ENCODE peak calls at places on chromosome 19, in ten cellular contexts. One of them, this sample, is unnamed.

GRCh38 chr19:41886761-41887710 is 4.1 kb downstream of the ARHGEF1 start:
- DNase-seq in islet precursor cell: no peak
- DNase-seq in stimulated activated naive CD8-positive, alpha-beta T cell treated with anti-CD3 and anti-CD28 coated beads, Interleukin-15, Interleukin-2, amounts not matched to agents 100 U/mL and 50 U/mL, for 24 hours: peak
- DNase-seq in stimulated activated CD8-positive, alpha-beta memory T cell treated with anti-CD3 and anti-CD28 coated beads, Interleukin-12 subunit alpha, Interleukin-12 subunit beta, amount 100 ng/mL, for 4 hours: peak
- DNase-seq in aorta: no peak
- DNase-seq in astrocyte: no peak
- DNase-seq in LoVo: no peak
- DNase-seq in NCI-H1417: no peak
- DNase-seq in GM20000: peak
- DNase-seq in T-cell: peak
- DNase-seq in this sample: no peak

GRCh38 chr19:15332311-15332996 is at the start of gene BRD4:
- DNase-seq in islet precursor cell: peak
- DNase-seq in stimulated activated naive CD8-positive, alpha-beta T cell treated with anti-CD3 and anti-CD28 coated beads, Interleukin-15, Interleukin-2, amounts not matched to agents 100 U/mL and 50 U/mL, for 24 hours: peak
- DNase-seq in stimulated activated CD8-positive, alpha-beta memory T cell treated with anti-CD3 and anti-CD28 coated beads, Interleukin-12 subunit alpha, Interleukin-12 subunit beta, amount 100 ng/mL, for 4 hours: peak
- DNase-seq in aorta: peak
- DNase-seq in astrocyte: no peak
- DNase-seq in LoVo: peak
- DNase-seq in NCI-H1417: peak
- DNase-seq in GM20000: peak
- DNase-seq in T-cell: peak
- DNase-seq in this sample: peak

GRCh38 chr19:54345938-54346386 is 7.0 kb upstream of the LILRA4 start:
- DNase-seq in islet precursor cell: no peak
- DNase-seq in stimulated activated naive CD8-positive, alpha-beta T cell treated with anti-CD3 and anti-CD28 coated beads, Interleukin-15, Interleukin-2, amounts not matched to agents 100 U/mL and 50 U/mL, for 24 hours: no peak
- DNase-seq in stimulated activated CD8-positive, alpha-beta memory T cell treated with anti-CD3 and anti-CD28 coated beads, Interleukin-12 subunit alpha, Interleukin-12 subunit beta, amount 100 ng/mL, for 4 hours: no peak
- DNase-seq in aorta: no peak
- DNase-seq in astrocyte: no peak
- DNase-seq in LoVo: no peak
- DNase-seq in NCI-H1417: no peak
- DNase-seq in GM20000: no peak
- DNase-seq in T-cell: no peak
- DNase-seq in this sample: no peak

GRCh38 chr19:39170398-39171231 is 26.1 kb upstream of the NCCRP1 start:
- DNase-seq in islet precursor cell: no peak
- DNase-seq in stimulated activated naive CD8-positive, alpha-beta T cell treated with anti-CD3 and anti-CD28 coated beads, Interleukin-15, Interleukin-2, amounts not matched to agents 100 U/mL and 50 U/mL, for 24 hours: no peak
- DNase-seq in stimulated activated CD8-positive, alpha-beta memory T cell treated with anti-CD3 and anti-CD28 coated beads, Interleukin-12 subunit alpha, Interleukin-12 subunit beta, amount 100 ng/mL, for 4 hours: no peak
- DNase-seq in aorta: no peak
- DNase-seq in astrocyte: no peak
- DNase-seq in LoVo: no peak
- DNase-seq in NCI-H1417: no peak
- DNase-seq in GM20000: no peak
- DNase-seq in T-cell: no peak
- DNase-seq in this sample: no peak

GRCh38 chr19:5893907-5894703 is 9.5 kb downstream of the NDUFA11 start:
- DNase-seq in islet precursor cell: no peak
- DNase-seq in stimulated activated naive CD8-positive, alpha-beta T cell treated with anti-CD3 and anti-CD28 coated beads, Interleukin-15, Interleukin-2, amounts not matched to agents 100 U/mL and 50 U/mL, for 24 hours: no peak
- DNase-seq in stimulated activated CD8-positive, alpha-beta memory T cell treated with anti-CD3 and anti-CD28 coated beads, Interleukin-12 subunit alpha, Interleukin-12 subunit beta, amount 100 ng/mL, for 4 hours: no peak
- DNase-seq in aorta: no peak
- DNase-seq in astrocyte: no peak
- DNase-seq in LoVo: no peak
- DNase-seq in NCI-H1417: no peak
- DNase-seq in GM20000: no peak
- DNase-seq in T-cell: no peak
- DNase-seq in this sample: no peak

GRCh38 chr19:56905616-56906015 is 65.1 kb upstream of the PEG3 start:
- DNase-seq in islet precursor cell: no peak
- DNase-seq in stimulated activated naive CD8-positive, alpha-beta T cell treated with anti-CD3 and anti-CD28 coated beads, Interleukin-15, Interleukin-2, amounts not matched to agents 100 U/mL and 50 U/mL, for 24 hours: no peak
- DNase-seq in stimulated activated CD8-positive, alpha-beta memory T cell treated with anti-CD3 and anti-CD28 coated beads, Interleukin-12 subunit alpha, Interleukin-12 subunit beta, amount 100 ng/mL, for 4 hours: no peak
- DNase-seq in aorta: no peak
- DNase-seq in astrocyte: no peak
- DNase-seq in LoVo: no peak
- DNase-seq in NCI-H1417: no peak
- DNase-seq in GM20000: no peak
- DNase-seq in T-cell: no peak
- DNase-seq in this sample: no peak

GRCh38 chr19:18762125-18763023 is 28.7 kb downstream of the COMP start:
- DNase-seq in islet precursor cell: no peak
- DNase-seq in stimulated activated naive CD8-positive, alpha-beta T cell treated with anti-CD3 and anti-CD28 coated beads, Interleukin-15, Interleukin-2, amounts not matched to agents 100 U/mL and 50 U/mL, for 24 hours: no peak
- DNase-seq in stimulated activated CD8-positive, alpha-beta memory T cell treated with anti-CD3 and anti-CD28 coated beads, Interleukin-12 subunit alpha, Interleukin-12 subunit beta, amount 100 ng/mL, for 4 hours: no peak
- DNase-seq in aorta: peak
- DNase-seq in astrocyte: peak
- DNase-seq in LoVo: peak
- DNase-seq in NCI-H1417: peak
- DNase-seq in GM20000: no peak
- DNase-seq in T-cell: no peak
- DNase-seq in this sample: peak

GRCh38 chr19:3721900-3722442 is 13.8 kb downstream of the TJP3 start:
- DNase-seq in islet precursor cell: no peak
- DNase-seq in stimulated activated naive CD8-positive, alpha-beta T cell treated with anti-CD3 and anti-CD28 coated beads, Interleukin-15, Interleukin-2, amounts not matched to agents 100 U/mL and 50 U/mL, for 24 hours: no peak
- DNase-seq in stimulated activated CD8-positive, alpha-beta memory T cell treated with anti-CD3 and anti-CD28 coated beads, Interleukin-12 subunit alpha, Interleukin-12 subunit beta, amount 100 ng/mL, for 4 hours: no peak
- DNase-seq in aorta: no peak
- DNase-seq in astrocyte: no peak
- DNase-seq in LoVo: no peak
- DNase-seq in NCI-H1417: peak
- DNase-seq in GM20000: peak
- DNase-seq in T-cell: no peak
- DNase-seq in this sample: no peak

GRCh38 chr19:30003862-30004261 is 61.8 kb downstream of the URI1 start:
- DNase-seq in islet precursor cell: no peak
- DNase-seq in stimulated activated naive CD8-positive, alpha-beta T cell treated with anti-CD3 and anti-CD28 coated beads, Interleukin-15, Interleukin-2, amounts not matched to agents 100 U/mL and 50 U/mL, for 24 hours: no peak
- DNase-seq in stimulated activated CD8-positive, alpha-beta memory T cell treated with anti-CD3 and anti-CD28 coated beads, Interleukin-12 subunit alpha, Interleukin-12 subunit beta, amount 100 ng/mL, for 4 hours: no peak
- DNase-seq in aorta: no peak
- DNase-seq in astrocyte: no peak
- DNase-seq in LoVo: no peak
- DNase-seq in NCI-H1417: peak
- DNase-seq in GM20000: no peak
- DNase-seq in T-cell: no peak
- DNase-seq in this sample: no peak

GRCh38 chr19:46022061-46022430 is 807 bp downstream of the PGLYRP1 start:
- DNase-seq in islet precursor cell: no peak
- DNase-seq in stimulated activated naive CD8-positive, alpha-beta T cell treated with anti-CD3 and anti-CD28 coated beads, Interleukin-15, Interleukin-2, amounts not matched to agents 100 U/mL and 50 U/mL, for 24 hours: no peak
- DNase-seq in stimulated activated CD8-positive, alpha-beta memory T cell treated with anti-CD3 and anti-CD28 coated beads, Interleukin-12 subunit alpha, Interleukin-12 subunit beta, amount 100 ng/mL, for 4 hours: no peak
- DNase-seq in aorta: peak
- DNase-seq in astrocyte: no peak
- DNase-seq in LoVo: no peak
- DNase-seq in NCI-H1417: no peak
- DNase-seq in GM20000: no peak
- DNase-seq in T-cell: no peak
- DNase-seq in this sample: no peak

GRCh38 chr19:42528354-42529247 is at the start of gene CEACAM1:
- DNase-seq in islet precursor cell: no peak
- DNase-seq in stimulated activated naive CD8-positive, alpha-beta T cell treated with anti-CD3 and anti-CD28 coated beads, Interleukin-15, Interleukin-2, amounts not matched to agents 100 U/mL and 50 U/mL, for 24 hours: peak
- DNase-seq in stimulated activated CD8-positive, alpha-beta memory T cell treated with anti-CD3 and anti-CD28 coated beads, Interleukin-12 subunit alpha, Interleukin-12 subunit beta, amount 100 ng/mL, for 4 hours: no peak
- DNase-seq in aorta: peak
- DNase-seq in astrocyte: no peak
- DNase-seq in LoVo: peak
- DNase-seq in NCI-H1417: peak
- DNase-seq in GM20000: peak
- DNase-seq in T-cell: peak
- DNase-seq in this sample: no peak

GRCh38 chr19:7676376-7676775 is 514 bp upstream of the MCEMP1 start:
- DNase-seq in islet precursor cell: no peak
- DNase-seq in stimulated activated naive CD8-positive, alpha-beta T cell treated with anti-CD3 and anti-CD28 coated beads, Interleukin-15, Interleukin-2, amounts not matched to agents 100 U/mL and 50 U/mL, for 24 hours: no peak
- DNase-seq in stimulated activated CD8-positive, alpha-beta memory T cell treated with anti-CD3 and anti-CD28 coated beads, Interleukin-12 subunit alpha, Interleukin-12 subunit beta, amount 100 ng/mL, for 4 hours: no peak
- DNase-seq in aorta: no peak
- DNase-seq in astrocyte: no peak
- DNase-seq in LoVo: no peak
- DNase-seq in NCI-H1417: no peak
- DNase-seq in GM20000: no peak
- DNase-seq in T-cell: no peak
- DNase-seq in this sample: no peak

GRCh38 chr19:50522881-50523280 is 9.2 kb upstream of the ASPDH start:
- DNase-seq in islet precursor cell: no peak
- DNase-seq in stimulated activated naive CD8-positive, alpha-beta T cell treated with anti-CD3 and anti-CD28 coated beads, Interleukin-15, Interleukin-2, amounts not matched to agents 100 U/mL and 50 U/mL, for 24 hours: no peak
- DNase-seq in stimulated activated CD8-positive, alpha-beta memory T cell treated with anti-CD3 and anti-CD28 coated beads, Interleukin-12 subunit alpha, Interleukin-12 subunit beta, amount 100 ng/mL, for 4 hours: no peak
- DNase-seq in aorta: no peak
- DNase-seq in astrocyte: no peak
- DNase-seq in LoVo: no peak
- DNase-seq in NCI-H1417: no peak
- DNase-seq in GM20000: no peak
- DNase-seq in T-cell: no peak
- DNase-seq in this sample: no peak

GRCh38 chr19:47608908-47609879 is at the start of gene BICRA:
- DNase-seq in islet precursor cell: peak
- DNase-seq in stimulated activated naive CD8-positive, alpha-beta T cell treated with anti-CD3 and anti-CD28 coated beads, Interleukin-15, Interleukin-2, amounts not matched to agents 100 U/mL and 50 U/mL, for 24 hours: peak
- DNase-seq in stimulated activated CD8-positive, alpha-beta memory T cell treated with anti-CD3 and anti-CD28 coated beads, Interleukin-12 subunit alpha, Interleukin-12 subunit beta, amount 100 ng/mL, for 4 hours: peak
- DNase-seq in aorta: peak
- DNase-seq in astrocyte: peak
- DNase-seq in LoVo: peak
- DNase-seq in NCI-H1417: peak
- DNase-seq in GM20000: peak
- DNase-seq in T-cell: peak
- DNase-seq in this sample: peak

GRCh38 chr19:21023901-21024300 is 3.4 kb downstream of the ZNF430 start:
- DNase-seq in islet precursor cell: no peak
- DNase-seq in stimulated activated naive CD8-positive, alpha-beta T cell treated with anti-CD3 and anti-CD28 coated beads, Interleukin-15, Interleukin-2, amounts not matched to agents 100 U/mL and 50 U/mL, for 24 hours: no peak
- DNase-seq in stimulated activated CD8-positive, alpha-beta memory T cell treated with anti-CD3 and anti-CD28 coated beads, Interleukin-12 subunit alpha, Interleukin-12 subunit beta, amount 100 ng/mL, for 4 hours: no peak
- DNase-seq in aorta: no peak
- DNase-seq in astrocyte: peak
- DNase-seq in LoVo: peak
- DNase-seq in NCI-H1417: no peak
- DNase-seq in GM20000: no peak
- DNase-seq in T-cell: no peak
- DNase-seq in this sample: no peak

GRCh38 chr19:1491114-1491848 is at the start of gene REEP6:
- DNase-seq in islet precursor cell: no peak
- DNase-seq in stimulated activated naive CD8-positive, alpha-beta T cell treated with anti-CD3 and anti-CD28 coated beads, Interleukin-15, Interleukin-2, amounts not matched to agents 100 U/mL and 50 U/mL, for 24 hours: no peak
- DNase-seq in stimulated activated CD8-positive, alpha-beta memory T cell treated with anti-CD3 and anti-CD28 coated beads, Interleukin-12 subunit alpha, Interleukin-12 subunit beta, amount 100 ng/mL, for 4 hours: no peak
- DNase-seq in aorta: no peak
- DNase-seq in astrocyte: no peak
- DNase-seq in LoVo: no peak
- DNase-seq in NCI-H1417: no peak
- DNase-seq in GM20000: no peak
- DNase-seq in T-cell: no peak
- DNase-seq in this sample: no peak

GRCh38 chr19:47230122-47230920 is 678 bp downstream of the BBC3 start:
- DNase-seq in islet precursor cell: peak
- DNase-seq in stimulated activated naive CD8-positive, alpha-beta T cell treated with anti-CD3 and anti-CD28 coated beads, Interleukin-15, Interleukin-2, amounts not matched to agents 100 U/mL and 50 U/mL, for 24 hours: peak
- DNase-seq in stimulated activated CD8-positive, alpha-beta memory T cell treated with anti-CD3 and anti-CD28 coated beads, Interleukin-12 subunit alpha, Interleukin-12 subunit beta, amount 100 ng/mL, for 4 hours: peak
- DNase-seq in aorta: peak
- DNase-seq in astrocyte: peak
- DNase-seq in LoVo: peak
- DNase-seq in NCI-H1417: peak
- DNase-seq in GM20000: peak
- DNase-seq in T-cell: peak
- DNase-seq in this sample: no peak

GRCh38 chr19:38699647-38700349 is 44.5 kb downstream of the CAPN12 start:
- DNase-seq in islet precursor cell: no peak
- DNase-seq in stimulated activated naive CD8-positive, alpha-beta T cell treated with anti-CD3 and anti-CD28 coated beads, Interleukin-15, Interleukin-2, amounts not matched to agents 100 U/mL and 50 U/mL, for 24 hours: no peak
- DNase-seq in stimulated activated CD8-positive, alpha-beta memory T cell treated with anti-CD3 and anti-CD28 coated beads, Interleukin-12 subunit alpha, Interleukin-12 subunit beta, amount 100 ng/mL, for 4 hours: no peak
- DNase-seq in aorta: no peak
- DNase-seq in astrocyte: no peak
- DNase-seq in LoVo: no peak
- DNase-seq in NCI-H1417: no peak
- DNase-seq in GM20000: no peak
- DNase-seq in T-cell: no peak
- DNase-seq in this sample: no peak

GRCh38 chr19:13006431-13007281 is 11.4 kb downstream of the NFIX start:
- DNase-seq in islet precursor cell: no peak
- DNase-seq in stimulated activated naive CD8-positive, alpha-beta T cell treated with anti-CD3 and anti-CD28 coated beads, Interleukin-15, Interleukin-2, amounts not matched to agents 100 U/mL and 50 U/mL, for 24 hours: no peak
- DNase-seq in stimulated activated CD8-positive, alpha-beta memory T cell treated with anti-CD3 and anti-CD28 coated beads, Interleukin-12 subunit alpha, Interleukin-12 subunit beta, amount 100 ng/mL, for 4 hours: no peak
- DNase-seq in aorta: peak
- DNase-seq in astrocyte: no peak
- DNase-seq in LoVo: no peak
- DNase-seq in NCI-H1417: no peak
- DNase-seq in GM20000: no peak
- DNase-seq in T-cell: no peak
- DNase-seq in this sample: no peak

GRCh38 chr19:40692212-40692551 is 1.7 kb upstream of the NUMBL start:
- DNase-seq in islet precursor cell: no peak
- DNase-seq in stimulated activated naive CD8-positive, alpha-beta T cell treated with anti-CD3 and anti-CD28 coated beads, Interleukin-15, Interleukin-2, amounts not matched to agents 100 U/mL and 50 U/mL, for 24 hours: no peak
- DNase-seq in stimulated activated CD8-positive, alpha-beta memory T cell treated with anti-CD3 and anti-CD28 coated beads, Interleukin-12 subunit alpha, Interleukin-12 subunit beta, amount 100 ng/mL, for 4 hours: no peak
- DNase-seq in aorta: no peak
- DNase-seq in astrocyte: no peak
- DNase-seq in LoVo: no peak
- DNase-seq in NCI-H1417: no peak
- DNase-seq in GM20000: no peak
- DNase-seq in T-cell: no peak
- DNase-seq in this sample: no peak

GRCh38 chr19:5718579-5719273 is 1.2 kb downstream of the LONP1 start:
- DNase-seq in islet precursor cell: peak
- DNase-seq in stimulated activated naive CD8-positive, alpha-beta T cell treated with anti-CD3 and anti-CD28 coated beads, Interleukin-15, Interleukin-2, amounts not matched to agents 100 U/mL and 50 U/mL, for 24 hours: peak
- DNase-seq in stimulated activated CD8-positive, alpha-beta memory T cell treated with anti-CD3 and anti-CD28 coated beads, Interleukin-12 subunit alpha, Interleukin-12 subunit beta, amount 100 ng/mL, for 4 hours: no peak
- DNase-seq in aorta: no peak
- DNase-seq in astrocyte: peak
- DNase-seq in LoVo: peak
- DNase-seq in NCI-H1417: no peak
- DNase-seq in GM20000: peak
- DNase-seq in T-cell: no peak
- DNase-seq in this sample: no peak

GRCh38 chr19:46340051-46340659 is 6.7 kb upstream of the PPP5C start:
- DNase-seq in islet precursor cell: no peak
- DNase-seq in stimulated activated naive CD8-positive, alpha-beta T cell treated with anti-CD3 and anti-CD28 coated beads, Interleukin-15, Interleukin-2, amounts not matched to agents 100 U/mL and 50 U/mL, for 24 hours: no peak
- DNase-seq in stimulated activated CD8-positive, alpha-beta memory T cell treated with anti-CD3 and anti-CD28 coated beads, Interleukin-12 subunit alpha, Interleukin-12 subunit beta, amount 100 ng/mL, for 4 hours: no peak
- DNase-seq in aorta: no peak
- DNase-seq in astrocyte: no peak
- DNase-seq in LoVo: no peak
- DNase-seq in NCI-H1417: no peak
- DNase-seq in GM20000: no peak
- DNase-seq in T-cell: no peak
- DNase-seq in this sample: no peak

GRCh38 chr19:18049390-18049789 is 37.3 kb downstream of the IL12RB1 start:
- DNase-seq in islet precursor cell: no peak
- DNase-seq in stimulated activated naive CD8-positive, alpha-beta T cell treated with anti-CD3 and anti-CD28 coated beads, Interleukin-15, Interleukin-2, amounts not matched to agents 100 U/mL and 50 U/mL, for 24 hours: no peak
- DNase-seq in stimulated activated CD8-positive, alpha-beta memory T cell treated with anti-CD3 and anti-CD28 coated beads, Interleukin-12 subunit alpha, Interleukin-12 subunit beta, amount 100 ng/mL, for 4 hours: no peak
- DNase-seq in aorta: peak
- DNase-seq in astrocyte: peak
- DNase-seq in LoVo: no peak
- DNase-seq in NCI-H1417: no peak
- DNase-seq in GM20000: no peak
- DNase-seq in T-cell: no peak
- DNase-seq in this sample: no peak

GRCh38 chr19:3570619-3571018 is 2.1 kb upstream of the HMG20B start:
- DNase-seq in islet precursor cell: peak
- DNase-seq in stimulated activated naive CD8-positive, alpha-beta T cell treated with anti-CD3 and anti-CD28 coated beads, Interleukin-15, Interleukin-2, amounts not matched to agents 100 U/mL and 50 U/mL, for 24 hours: no peak
- DNase-seq in stimulated activated CD8-positive, alpha-beta memory T cell treated with anti-CD3 and anti-CD28 coated beads, Interleukin-12 subunit alpha, Interleukin-12 subunit beta, amount 100 ng/mL, for 4 hours: no peak
- DNase-seq in aorta: no peak
- DNase-seq in astrocyte: no peak
- DNase-seq in LoVo: no peak
- DNase-seq in NCI-H1417: no peak
- DNase-seq in GM20000: no peak
- DNase-seq in T-cell: no peak
- DNase-seq in this sample: no peak

GRCh38 chr19:46721269-46722003 is 4.5 kb upstream of the PRKD2 start:
- DNase-seq in islet precursor cell: no peak
- DNase-seq in stimulated activated naive CD8-positive, alpha-beta T cell treated with anti-CD3 and anti-CD28 coated beads, Interleukin-15, Interleukin-2, amounts not matched to agents 100 U/mL and 50 U/mL, for 24 hours: no peak
- DNase-seq in stimulated activated CD8-positive, alpha-beta memory T cell treated with anti-CD3 and anti-CD28 coated beads, Interleukin-12 subunit alpha, Interleukin-12 subunit beta, amount 100 ng/mL, for 4 hours: no peak
- DNase-seq in aorta: peak
- DNase-seq in astrocyte: no peak
- DNase-seq in LoVo: no peak
- DNase-seq in NCI-H1417: no peak
- DNase-seq in GM20000: no peak
- DNase-seq in T-cell: no peak
- DNase-seq in this sample: no peak

GRCh38 chr19:19418548-19419260 is 13.2 kb downstream of the GATAD2A start:
- DNase-seq in islet precursor cell: no peak
- DNase-seq in stimulated activated naive CD8-positive, alpha-beta T cell treated with anti-CD3 and anti-CD28 coated beads, Interleukin-15, Interleukin-2, amounts not matched to agents 100 U/mL and 50 U/mL, for 24 hours: peak
- DNase-seq in stimulated activated CD8-positive, alpha-beta memory T cell treated with anti-CD3 and anti-CD28 coated beads, Interleukin-12 subunit alpha, Interleukin-12 subunit beta, amount 100 ng/mL, for 4 hours: no peak
- DNase-seq in aorta: no peak
- DNase-seq in astrocyte: peak
- DNase-seq in LoVo: no peak
- DNase-seq in NCI-H1417: no peak
- DNase-seq in GM20000: no peak
- DNase-seq in T-cell: no peak
- DNase-seq in this sample: no peak